ENCODE peak calls at places on chromosomes 3 and 15, in four cellular contexts. Y is Peyer's patch, W is tibial nerve, R is SJSA1. L is an unnamed sample. For H3K4me1, the result is how much of the 10 kb centered on the place peaks cover.

GRCh38 chr3:78338405-78338804 is 1298.5 kb downstream of the ROBO2 start:
- DNase-seq in Y (no peak), W (no peak), R (no peak), L (no peak)

GRCh38 chr15:59553879-59554735 is 57.5 kb upstream of the GCNT3 start:
- DNase-seq in R (peak), W (no peak), Y (no peak), L (peak)

GRCh38 chr3:149472393-149472792 is 2.1 kb upstream of the TM4SF4 start:
- DNase-seq in W (no peak), Y (no peak), R (no peak), L (no peak)

GRCh38 chr3:73452731-73453130 is 172.0 kb downstream of the PDZRN3 start:
- DNase-seq in R (no peak), Y (no peak), W (no peak), L (no peak)

GRCh38 chr3:12286504-12286903 is 2.4 kb upstream of the PPARG start:
- DNase-seq in W (no peak), R (no peak), Y (no peak), L (no peak)

GRCh38 chr15:74511583-74511982 is 29.4 kb upstream of the ARID3B start:
- DNase-seq in Y (peak), R (no peak), W (no peak), L (no peak)

GRCh38 chr3:69370945-69371301 is 15.0 kb downstream of the FRMD4B start:
- DNase-seq in Y (no peak), R (no peak), W (no peak), L (no peak)

GRCh38 chr3:64892664-64893309 is 205.0 kb upstream of the ADAMTS9 start:
- DNase-seq in R (no peak), Y (no peak), W (no peak), L (no peak)

GRCh38 chr3:14369675-14370669 is 32.4 kb upstream of the SLC6A6 start:
- DNase-seq in R (no peak), W (no peak), Y (peak), L (peak)

GRCh38 chr15:71532994-71533393 is 277.4 kb upstream of the NR2E3 start:
- DNase-seq in Y (no peak), W (no peak), R (no peak), L (peak)

GRCh38 chr3:50177346-50177745 is 14.1 kb upstream of the GNAT1 start:
- DNase-seq in R (no peak), Y (peak), W (peak), L (peak)

GRCh38 chr3:55218577-55218976 is 268.5 kb downstream of the WNT5A start:
- DNase-seq in Y (no peak), W (no peak), R (no peak), L (no peak)

GRCh38 chr3:14797731-14798130 is 21.0 kb upstream of the FGD5 start:
- DNase-seq in R (no peak), Y (no peak), W (no peak), L (no peak)

GRCh38 chr3:190831225-190831624 is 31.3 kb downstream of the GMNC start:
- DNase-seq in Y (no peak), W (no peak), R (no peak), L (no peak)

GRCh38 chr15:38598749-38599148 is 34.1 kb upstream of the RASGRP1 start:
- DNase-seq in R (no peak), Y (no peak), W (no peak), L (no peak)

GRCh38 chr15:75307778-75308390 is 25.2 kb downstream of the GOLGA6D start:
- DNase-seq in W (no peak), R (peak), Y (peak), L (peak)

GRCh38 chr15:88894819-88895767 is at the start of gene HAPLN3:
- DNase-seq in W (no peak), Y (peak), R (no peak), L (peak)

GRCh38 chr3:188497021-188497420 is 343.1 kb downstream of the LPP start:
- DNase-seq in Y (no peak), W (no peak), R (no peak), L (no peak)

GRCh38 chr3:13850161-13850945 is 29.5 kb downstream of the WNT7A start:
- DNase-seq in Y (no peak), R (no peak), W (no peak), L (no peak)

GRCh38 chr3:143775401-143775970 is 72.8 kb downstream of the SLC9A9 start:
- DNase-seq in Y (no peak), W (no peak), R (no peak), L (peak)

GRCh38 chr15:42449770-42450433 is 41.0 kb downstream of the ZNF106 start:
- DNase-seq in Y (no peak), W (no peak), R (no peak), L (no peak)
- H3K4me1 ChIP-seq in Y (under half), W (under half), R (under half), L (under half)

GRCh38 chr3:110664148-110664547 is 407.5 kb upstream of the NECTIN3 start:
- DNase-seq in Y (no peak), W (no peak), R (no peak), L (no peak)
- H3K27ac ChIP-seq in Y (no peak), W (no peak), R (no peak), L (no peak)

GRCh38 chr3:169939751-169940150 is 26.9 kb upstream of the SEC62 start:
- DNase-seq in W (no peak), Y (no peak), R (no peak), L (no peak)
- H3K4me1 ChIP-seq in W (under half), Y (under half), R (under half), L (under half)

DNA sequence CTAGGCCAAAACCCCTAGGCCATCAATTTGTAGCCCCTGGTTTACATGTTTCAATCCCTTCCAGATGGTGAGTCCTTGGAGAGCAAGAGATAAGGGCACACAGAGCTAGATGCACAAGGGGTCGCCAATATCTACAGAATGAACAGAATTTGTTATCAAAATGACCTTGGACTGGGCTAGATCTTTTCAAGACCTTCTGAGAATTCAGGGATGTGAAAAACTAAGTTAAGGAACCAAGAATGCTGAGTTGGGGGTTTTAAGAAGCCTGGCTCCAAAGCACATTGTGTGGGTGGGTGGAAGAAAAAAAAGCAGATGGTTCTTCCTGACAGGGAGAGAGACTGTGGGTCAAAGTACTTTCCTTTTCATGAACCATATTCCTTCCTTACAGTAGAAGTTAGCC is 10.2 kb downstream of the CDCP1 start:
- DNase-seq in Y (no peak), R (no peak), W (no peak), L (no peak)
- H3K27ac ChIP-seq in Y (no peak), R (no peak), W (no peak), L (no peak)

GRCh38 chr3:42025388-42026138 is 63.7 kb upstream of the ULK4 start:
- DNase-seq in W (peak), R (peak), Y (peak), L (peak)

GRCh38 chr3:42020681-42021307 is 58.9 kb upstream of the ULK4 start:
- DNase-seq in Y (no peak), R (no peak), W (no peak), L (no peak)

GRCh38 chr3:42024578-42025387 is 62.9 kb upstream of the ULK4 start:
- DNase-seq in W (no peak), Y (peak), R (no peak), L (peak)

GRCh38 chr3:42022355-42022754 is 60.5 kb upstream of the ULK4 start:
- DNase-seq in W (no peak), R (no peak), Y (no peak), L (no peak)

GRCh38 chr3:42023380-42023779 is 61.5 kb upstream of the ULK4 start:
- DNase-seq in W (no peak), Y (no peak), R (no peak), L (no peak)
- H3K4me1 ChIP-seq in W (under half), Y (under half), R (half or more), L (under half)